ENCODE peak calls at places on chromosomes 12 and 14, in ten cellular contexts. K, N, S, D, X, H, M, A, Q and G are unnamed samples.

GRCh38 chr12:115375188-115375991 is 691.4 kb upstream of the TBX3 start:
- DNase-seq in H (peak; percentile 83), D (peak; percentile 80), Q (no peak), X (no peak), S (no peak), A (no peak), K (no peak), M (peak; percentile 74), N (no peak), G (no peak)

GRCh38 chr12:113247123-113248045 is 26.1 kb downstream of the TPCN1 start:
- DNase-seq in D (peak; percentile 70), N (no peak), S (no peak), M (no peak), H (no peak), K (no peak), A (peak; percentile 70), X (no peak), Q (peak; percentile 67), G (no peak)

GRCh38 chr14:56874375-56874774 is 64.1 kb upstream of the OTX2 start:
- DNase-seq in X (no peak), M (no peak), A (no peak), N (peak; percentile 19), H (no peak), D (peak; percentile 24), K (no peak), S (no peak), Q (peak; percentile 2), G (no peak)

GRCh38 chr12:95096852-95097251 is 23.4 kb upstream of the NR2C1 start:
- DNase-seq in H (no peak), A (no peak), S (no peak), M (peak; percentile 93), X (peak; percentile 57), D (no peak), K (no peak), Q (no peak), N (no peak), G (no peak)

GRCh38 chr14:95507174-95507573 is 9.3 kb downstream of the SYNE3 start:
- DNase-seq in X (peak; percentile 66), D (peak; percentile 97), K (peak; percentile 67), M (peak; percentile 97), S (no peak), Q (peak; percentile 89), H (peak; percentile 81), A (no peak), N (no peak), G (peak; percentile 82)

GRCh38 chr14:88321692-88322504 is 1.2 kb downstream of the KCNK10 start:
- DNase-seq in Q (no peak), D (no peak), N (no peak), M (no peak), H (no peak), S (no peak), K (no peak), X (no peak), A (no peak), G (no peak)

GRCh38 chr14:99603471-99603933 is 505 bp downstream of the CCDC85C start:
- DNase-seq in H (no peak), D (peak; percentile 54), A (no peak), S (peak; percentile 32), N (peak; percentile 52), K (no peak), X (no peak), Q (peak; percentile 57), M (peak; percentile 46), G (no peak)

GRCh38 chr12:51907083-51907863 is at the start of gene ACVRL1:
- DNase-seq in S (no peak), K (no peak), X (no peak), A (no peak), M (no peak), Q (peak; percentile 59), N (no peak), H (no peak), D (no peak), G (no peak)

GRCh38 chr12:104933128-104933527 is 25.0 kb downstream of the SLC41A2 start:
- DNase-seq in M (no peak), N (no peak), H (no peak), D (no peak), X (no peak), A (no peak), Q (no peak), S (no peak), K (no peak), G (no peak)

GRCh38 chr12:80087486-80088213 is 11.7 kb upstream of the OTOGL start:
- DNase-seq in M (peak; percentile 15), A (no peak), Q (no peak), X (no peak), K (no peak), D (no peak), H (no peak), N (no peak), S (no peak), G (no peak)

GRCh38 chr14:22602853-22603252 is 4.8 kb downstream of the ABHD4 start:
- DNase-seq in H (peak; percentile 59), D (peak; percentile 83), K (no peak), X (no peak), N (no peak), A (no peak), Q (no peak), M (no peak), S (no peak), G (no peak)

GRCh38 chr14:59215757-59216156 is 27.3 kb downstream of the DAAM1 start:
- DNase-seq in N (no peak), H (no peak), X (no peak), A (no peak), K (no peak), Q (no peak), S (no peak), M (no peak), D (no peak), G (no peak)

GRCh38 chr14:34911209-34912150 is 36.3 kb upstream of the BAZ1A start:
- DNase-seq in M (peak; percentile 60), K (no peak), Q (peak; percentile 26), H (no peak), A (no peak), X (no peak), S (no peak), N (no peak), D (no peak), G (no peak)

GRCh38 chr14:34913619-34914018 is 38.5 kb upstream of the BAZ1A start:
- DNase-seq in H (no peak), Q (no peak), D (no peak), K (no peak), A (no peak), N (no peak), S (no peak), M (no peak), X (no peak), G (no peak)

GRCh38 chr14:34906287-34906686 is 31.1 kb upstream of the BAZ1A start:
- DNase-seq in N (no peak), X (no peak), K (no peak), Q (no peak), A (no peak), D (no peak), M (no peak), S (no peak), H (no peak), G (no peak)

GRCh38 chr14:34912966-34913365 is 37.8 kb upstream of the BAZ1A start:
- DNase-seq in S (no peak), K (no peak), Q (no peak), N (no peak), M (no peak), D (no peak), H (no peak), X (no peak), A (no peak), G (no peak)

GRCh38 chr14:34912182-34912581 is 37.0 kb upstream of the BAZ1A start:
- DNase-seq in M (no peak), D (no peak), Q (no peak), H (no peak), K (no peak), A (no peak), X (no peak), S (no peak), N (no peak), G (no peak)
- TF ChIP-seq CTCF in M (no peak), D (no peak), Q (no peak), H (no peak), K (no peak), A (no peak), X (no peak), S (no peak), N (no peak), G (no peak)

DNA sequence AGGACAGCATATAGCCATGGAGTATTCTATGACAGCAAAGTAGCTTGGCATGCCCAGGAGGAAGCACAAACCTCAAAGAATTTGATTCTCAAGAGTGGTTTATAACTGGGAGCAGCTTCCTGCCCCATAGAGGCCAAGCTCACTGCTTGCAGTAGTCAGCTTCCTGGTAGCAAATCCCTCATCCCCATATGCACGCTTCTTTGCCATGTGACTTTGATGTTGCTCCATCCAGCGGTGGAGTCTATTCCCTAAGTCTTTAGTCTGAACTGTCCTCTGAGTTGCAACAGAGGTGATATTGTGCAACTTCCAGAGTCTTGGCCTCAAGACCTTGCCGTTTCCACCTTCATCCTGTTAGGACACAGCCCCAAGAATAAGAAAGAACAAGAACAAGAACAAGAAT is 996.8 kb upstream of the TMEM132C start:
- DNase-seq in N (no peak), K (no peak), Q (no peak), H (no peak), D (peak; percentile 86), X (peak; percentile 61), S (no peak), M (peak; percentile 66), A (no peak), G (peak; percentile 47)
- TF ChIP-seq CTCF in N (no peak), K (no peak), Q (no peak), H (no peak), D (no peak), X (no peak), S (no peak), M (no peak), A (no peak), G (no peak)

GRCh38 chr12:111607239-111607638 is 8.1 kb upstream of the ATXN2 start:
- DNase-seq in K (no peak), H (no peak), D (no peak), M (no peak), Q (no peak), A (no peak), X (no peak), S (no peak), N (no peak), G (no peak)
- TF ChIP-seq CTCF in K (no peak), H (no peak), D (no peak), M (no peak), Q (no peak), A (no peak), X (no peak), S (no peak), N (no peak), G (no peak)

DNA sequence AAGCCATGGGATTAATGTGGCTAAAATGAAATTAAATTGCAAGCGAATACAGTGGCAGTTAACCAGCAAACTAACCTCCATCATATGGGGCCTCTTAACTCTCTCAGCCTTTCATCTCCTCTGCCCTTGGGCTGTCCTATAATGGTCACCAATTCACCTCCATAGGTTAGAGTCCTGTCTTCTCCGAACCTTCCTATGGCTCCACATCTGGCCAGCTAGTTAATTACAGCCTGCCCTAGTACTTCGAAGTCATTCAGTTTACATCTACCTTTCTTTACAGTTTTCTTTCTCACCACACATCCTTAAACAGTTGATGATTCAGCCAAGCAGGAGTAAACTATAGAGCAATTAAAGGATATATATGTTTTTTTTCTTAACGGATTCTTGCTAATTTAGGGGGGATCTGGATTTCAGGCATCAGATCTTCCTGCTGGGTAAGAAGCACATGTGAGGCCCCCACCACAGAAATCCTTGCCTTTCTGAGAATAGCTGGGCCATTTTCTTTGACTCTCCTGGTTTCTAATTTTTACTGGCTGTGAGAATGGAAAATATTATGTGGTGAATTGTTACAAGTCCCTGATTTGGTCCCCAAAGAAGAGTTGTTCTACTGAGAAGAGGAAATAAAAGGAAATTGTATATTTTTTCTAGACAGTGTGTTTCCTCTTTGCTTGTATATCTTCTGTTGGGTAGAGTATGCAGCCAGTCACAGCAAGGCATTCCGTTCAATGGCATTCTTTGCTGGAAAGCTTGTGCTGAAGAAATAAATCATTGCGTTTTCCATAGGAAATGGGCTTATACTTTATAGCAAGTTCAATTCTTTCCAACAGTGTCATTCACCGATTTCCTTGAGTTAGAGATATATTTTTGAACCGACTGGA is 16.7 kb downstream of the HMGA2 start:
- DNase-seq in H (no peak), S (no peak), N (no peak), D (no peak), M (no peak), Q (peak; percentile 96), X (no peak), A (no peak), K (no peak), G (no peak)
- TF ChIP-seq CTCF in H (peak; percentile 34), S (no peak), N (no peak), D (peak; percentile 9), M (no peak), Q (no peak), X (no peak), A (no peak), K (no peak), G (no peak)